ENCODE peak calls at places on chromosomes 1 and 21, in four cellular contexts. N is HCT116, H is K562, E is SK-N-SH. Y is an unnamed sample.

GRCh38 chr1:158071106-158071505 is 77.7 kb downstream of the KIRREL1 start:
- DNase-seq in N (no peak), H (no peak), E (no peak), Y (no peak)

GRCh38 chr1:241990040-241990439 is 8.9 kb downstream of the MAP1LC3C start:
- DNase-seq in N (peak), H (peak), E (peak), Y (no peak)

GRCh38 chr21:35922618-35923017 is 137.7 kb downstream of the SETD4 start:
- DNase-seq in N (no peak), H (no peak), E (no peak), Y (no peak)

GRCh38 chr21:26966360-26966977 is 419 bp downstream of the ADAMTS5 start:
- DNase-seq in N (no peak), H (no peak), E (no peak), Y (no peak)

GRCh38 chr1:50415235-50416149 is 7.8 kb downstream of the DMRTA2 start:
- DNase-seq in N (no peak), H (peak), E (peak), Y (no peak)

GRCh38 chr1:37795340-37796110 is 1.9 kb downstream of the MANEAL start:
- DNase-seq in N (no peak), H (peak), E (peak), Y (no peak)

GRCh38 chr1:81125672-81126071 is 675.1 kb upstream of the ADGRL2 start:
- DNase-seq in N (no peak), H (no peak), E (no peak), Y (no peak)

GRCh38 chr21:43775795-43776430 is at the start of gene CSTB:
- DNase-seq in N (peak), H (no peak), E (peak), Y (peak)

GRCh38 chr1:99680258-99680657 is 34.3 kb downstream of the PALMD start:
- DNase-seq in N (no peak), H (no peak), E (no peak), Y (no peak)

GRCh38 chr1:36408479-36408878 is 10.8 kb upstream of the LSM10 start:
- DNase-seq in N (no peak), H (no peak), E (peak), Y (no peak)

GRCh38 chr21:36856643-36857042 is 109.8 kb downstream of the HLCS start:
- DNase-seq in N (no peak), H (no peak), E (no peak), Y (no peak)

GRCh38 chr1:245997471-245998258 is 509.4 kb downstream of the SMYD3 start:
- DNase-seq in N (no peak), H (no peak), E (no peak), Y (no peak)

GRCh38 chr1:56511323-56511722 is 68.0 kb downstream of the PLPP3 start:
- DNase-seq in N (no peak), H (no peak), E (no peak), Y (no peak)

GRCh38 chr1:1784933-1785332 is 6.7 kb upstream of the NADK start:
- DNase-seq in N (no peak), H (no peak), E (no peak), Y (no peak)

GRCh38 chr21:37389456-37389855 is 22.9 kb downstream of the DYRK1A start:
- DNase-seq in N (no peak), H (no peak), E (no peak), Y (no peak)

GRCh38 chr1:10613861-10614260 is 139.1 kb downstream of the PEX14 start:
- DNase-seq in N (no peak), H (no peak), E (no peak), Y (no peak)

GRCh38 chr1:156251527-156251926 is 3.7 kb upstream of the PAQR6 start:
- DNase-seq in N (no peak), H (no peak), E (peak), Y (no peak)

GRCh38 chr1:207827488-207827830 is 75.6 kb downstream of the CD46 start:
- DNase-seq in N (no peak), H (no peak), E (no peak), Y (no peak)

GRCh38 chr21:37450385-37451044 is 83.9 kb downstream of the DYRK1A start:
- DNase-seq in N (no peak), H (no peak), E (no peak), Y (no peak)

GRCh38 chr21:33491373-33492102 is at the start of gene DNAJC28:
- DNase-seq in N (peak), H (peak), E (peak), Y (peak)

GRCh38 chr21:33495743-33496142 is 4.2 kb upstream of the DNAJC28 start:
- DNase-seq in N (no peak), H (no peak), E (no peak), Y (no peak)

GRCh38 chr21:33488936-33489335 is 2.6 kb downstream of the DNAJC28 start:
- DNase-seq in N (no peak), H (no peak), E (no peak), Y (no peak)

GRCh38 chr21:33490991-33491372 is 534 bp downstream of the DNAJC28 start:
- DNase-seq in N (peak), H (no peak), E (no peak), Y (no peak)

GRCh38 chr21:33492571-33492970 is 1.1 kb upstream of the DNAJC28 start:
- DNase-seq in N (no peak), H (no peak), E (no peak), Y (no peak)
- TF ChIP-seq ELF1 in N (no peak), H (no peak), E (no peak), Y (no peak)

DNA sequence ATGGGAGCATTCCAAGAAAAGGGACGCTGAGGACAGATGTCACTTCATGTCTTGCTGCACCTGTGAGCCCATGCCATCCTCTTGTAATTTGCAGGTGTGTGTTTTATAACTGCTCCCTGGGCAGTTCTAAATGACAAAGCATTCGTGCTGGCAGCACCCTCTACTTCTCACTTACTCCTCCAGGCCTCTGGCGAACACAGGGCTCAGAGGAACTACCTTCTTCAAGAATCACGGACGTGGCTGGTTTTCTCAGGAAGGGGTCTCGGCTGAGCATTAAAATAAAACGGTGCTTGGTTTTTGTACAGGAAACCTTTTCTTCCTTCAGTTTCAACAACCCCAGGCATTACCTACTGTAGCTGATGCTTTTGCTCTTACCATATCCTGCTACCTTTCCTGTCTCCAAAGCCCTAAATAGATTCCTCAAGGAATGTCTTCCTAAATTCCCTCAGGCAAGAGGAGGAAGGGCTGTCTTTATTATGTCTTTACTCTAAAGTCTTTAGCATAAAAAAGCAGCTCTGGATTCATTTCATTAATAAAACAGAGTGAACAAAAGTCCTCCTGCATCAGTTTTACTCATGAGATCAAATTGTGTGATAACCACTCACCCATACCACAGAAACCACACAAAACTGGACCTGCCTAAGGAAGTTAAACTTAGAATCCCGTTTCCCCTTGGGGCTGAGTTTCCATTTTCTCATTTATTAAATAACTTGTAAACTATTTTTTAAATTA is 79.0 kb upstream of the MAP10 start:
- DNase-seq in N (no peak), H (no peak), E (no peak), Y (no peak)
- TF ChIP-seq ELF1 in N (no peak), H (no peak), E (no peak), Y (no peak)

GRCh38 chr1:8810987-8811386 is 6.5 kb downstream of the RERE start:
- DNase-seq in N (no peak), H (no peak), E (no peak), Y (no peak)
- TF ChIP-seq ELF1 in N (no peak), H (no peak), E (no peak), Y (no peak)

GRCh38 chr21:28738305-28738704 is 254.4 kb downstream of the LTN1 start:
- DNase-seq in N (no peak), H (no peak), E (no peak), Y (no peak)

GRCh38 chr21:28738882-28739281 is 253.8 kb downstream of the LTN1 start:
- DNase-seq in N (no peak), H (no peak), E (no peak), Y (no peak)

GRCh38 chr21:28734522-28735175 is 258.0 kb downstream of the LTN1 start:
- DNase-seq in N (no peak), H (no peak), E (no peak), Y (no peak)

GRCh38 chr21:28742527-28742926 is 250.2 kb downstream of the LTN1 start:
- DNase-seq in N (no peak), H (no peak), E (peak), Y (no peak)

DNA sequence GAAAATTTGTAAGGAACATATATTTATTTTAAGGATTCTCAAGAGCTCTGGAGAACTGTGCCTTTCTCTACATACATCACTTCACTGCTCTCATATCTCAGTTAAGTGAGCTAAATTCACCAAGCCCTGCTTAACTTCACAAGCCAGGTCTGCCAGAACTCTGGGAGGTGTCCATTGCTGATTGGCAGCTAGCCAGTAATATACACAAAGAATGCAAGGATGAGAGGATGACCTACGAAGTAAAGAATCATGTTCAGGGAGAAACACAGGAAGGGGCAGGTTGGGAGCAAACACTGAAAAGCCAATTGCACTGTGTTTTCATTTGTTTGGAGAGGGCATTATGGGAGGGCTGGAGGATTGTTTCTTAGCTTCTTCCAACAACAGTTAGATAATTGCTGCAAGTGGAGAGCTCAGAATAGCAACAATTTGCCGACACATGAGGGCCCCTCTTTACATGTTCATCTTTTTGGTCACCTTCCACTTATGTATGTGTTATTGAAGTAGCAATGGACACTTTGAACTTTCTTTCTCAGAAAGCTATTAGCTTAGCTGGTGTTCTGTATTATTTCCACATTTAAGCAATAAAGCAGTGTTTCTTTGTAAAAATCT is 254.9 kb downstream of the LTN1 start:
- DNase-seq in N (no peak), H (no peak), E (no peak), Y (peak)
- TF ChIP-seq ELF1 in N (no peak), H (no peak), E (no peak), Y (no peak)

DNA sequence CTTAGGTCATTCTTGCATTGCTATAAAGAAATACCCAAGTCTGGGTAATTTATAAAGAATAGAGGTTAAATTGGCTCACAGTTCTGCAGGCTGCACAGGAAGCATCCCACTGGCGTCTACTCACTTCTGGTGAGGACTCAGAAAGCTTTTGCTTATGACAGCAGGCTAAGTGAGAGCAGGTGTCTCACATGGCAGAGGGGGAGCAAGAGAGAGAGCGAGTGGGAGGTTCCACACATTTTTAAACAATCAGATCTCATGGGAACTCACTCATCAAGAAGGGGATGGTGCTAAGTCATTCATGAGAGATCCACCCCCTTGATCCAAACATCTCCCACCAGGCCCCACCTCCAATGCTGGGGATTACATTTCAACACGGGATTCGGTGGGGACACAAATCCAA is 13.6 kb upstream of the RGS4 start:
- DNase-seq in N (no peak), H (no peak), E (no peak), Y (no peak)
- TF ChIP-seq ELF1 in N (no peak), H (no peak), E (no peak), Y (no peak)

DNA sequence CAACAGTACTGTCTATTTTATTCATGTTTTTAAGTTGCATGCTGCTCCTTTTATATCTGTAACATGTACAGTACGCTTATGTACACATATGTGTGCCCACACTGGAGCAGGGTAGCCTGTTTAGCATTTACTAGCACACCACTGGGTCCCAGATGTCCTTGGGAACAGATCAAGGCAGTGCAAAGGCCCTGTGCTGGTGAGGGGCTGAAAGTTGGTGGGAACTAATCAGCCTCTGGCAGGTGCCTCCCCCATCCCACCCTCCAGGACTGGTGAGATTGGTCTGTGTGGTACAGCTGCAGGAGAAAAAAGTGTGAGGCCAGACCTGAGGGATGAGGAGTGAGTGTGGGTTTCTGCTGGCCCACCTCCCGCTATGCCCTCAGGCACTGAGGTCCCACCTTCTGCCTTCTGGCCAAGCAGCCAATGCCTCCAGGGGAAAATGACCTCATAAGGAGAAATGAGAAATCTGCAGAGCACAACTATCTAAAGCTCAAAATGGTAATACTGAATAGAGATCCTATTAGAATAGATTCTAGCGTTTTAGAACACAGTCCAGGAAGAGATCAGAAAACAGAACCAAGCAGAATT is 58.9 kb downstream of the POFUT2 start:
- DNase-seq in N (no peak), H (no peak), E (no peak), Y (no peak)
- TF ChIP-seq ELF1 in N (no peak), H (no peak), E (no peak), Y (no peak)

DNA sequence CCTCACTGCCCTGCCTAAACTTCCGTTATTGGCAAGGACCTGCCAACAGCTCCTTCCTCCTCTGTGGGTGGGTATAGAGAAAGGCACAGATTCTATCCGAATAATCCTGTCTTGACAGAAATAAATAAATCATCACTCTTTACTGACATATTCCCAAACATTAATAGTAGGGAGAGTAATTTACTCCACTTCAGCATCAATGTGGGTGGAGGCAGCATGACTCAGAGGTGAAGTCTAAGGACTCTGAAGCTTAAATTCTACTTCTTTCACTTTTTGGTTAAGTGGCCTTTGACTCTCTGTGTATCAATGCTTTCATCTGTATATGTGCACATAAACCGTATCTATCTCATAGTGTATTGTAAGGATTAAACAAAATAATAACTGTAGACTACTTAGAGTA is 2.9 kb downstream of the CD84 start:
- DNase-seq in N (no peak), H (no peak), E (no peak), Y (no peak)
- TF ChIP-seq ELF1 in N (no peak), H (no peak), E (no peak), Y (no peak)

Y was measured in HepG2.